ENCODE peak calls at places on chromosomes 6 and 20, in seven cellular contexts. One of them, this sample, is unnamed.
A peak's percentile ranks its signal among the peaks of the same experiment; 100 is the strongest.

GRCh38 chr6:56343295-56343694 is 95.9 kb upstream of the COL21A1 start:
- DNase-seq in stimulated activated CD4-positive, alpha-beta T cell treated with anti-CD3 and anti-CD28 coated beads, Interleukin-1b, Interleukin-23, amount 100 ng/mL, for 4 hours: no peak
- DNase-seq in heart left ventricle: no peak
- DNase-seq in ACHN: no peak
- DNase-seq in stromal cell of bone marrow: no peak
- DNase-seq in cardiac muscle cell: no peak
- DNase-seq in CD8-positive, alpha-beta T cell: no peak
- DNase-seq in this sample: no peak

GRCh38 chr6:122014961-122015360 is 384.5 kb upstream of the HSF2 start:
- DNase-seq in stimulated activated CD4-positive, alpha-beta T cell treated with anti-CD3 and anti-CD28 coated beads, Interleukin-1b, Interleukin-23, amount 100 ng/mL, for 4 hours: no peak
- DNase-seq in heart left ventricle: no peak
- DNase-seq in ACHN: no peak
- DNase-seq in stromal cell of bone marrow: no peak
- DNase-seq in cardiac muscle cell: peak; percentile 57
- DNase-seq in CD8-positive, alpha-beta T cell: no peak
- DNase-seq in this sample: no peak

GRCh38 chr6:56637640-56638039 is 5.0 kb downstream of the DST start:
- DNase-seq in stimulated activated CD4-positive, alpha-beta T cell treated with anti-CD3 and anti-CD28 coated beads, Interleukin-1b, Interleukin-23, amount 100 ng/mL, for 4 hours: no peak
- DNase-seq in heart left ventricle: no peak
- DNase-seq in ACHN: peak; percentile 63
- DNase-seq in stromal cell of bone marrow: peak; percentile 54
- DNase-seq in cardiac muscle cell: peak; percentile 84
- DNase-seq in CD8-positive, alpha-beta T cell: no peak
- DNase-seq in this sample: peak; percentile 25

GRCh38 chr20:835220-836045 is 1.9 kb downstream of the FAM110A start:
- DNase-seq in stimulated activated CD4-positive, alpha-beta T cell treated with anti-CD3 and anti-CD28 coated beads, Interleukin-1b, Interleukin-23, amount 100 ng/mL, for 4 hours: peak; percentile 23
- DNase-seq in heart left ventricle: peak; percentile 89
- DNase-seq in ACHN: no peak
- DNase-seq in stromal cell of bone marrow: no peak
- DNase-seq in cardiac muscle cell: no peak
- DNase-seq in CD8-positive, alpha-beta T cell: no peak
- DNase-seq in this sample: no peak

GRCh38 chr6:11207199-11207968 is 25.1 kb downstream of the NEDD9 start:
- DNase-seq in stimulated activated CD4-positive, alpha-beta T cell treated with anti-CD3 and anti-CD28 coated beads, Interleukin-1b, Interleukin-23, amount 100 ng/mL, for 4 hours: no peak
- DNase-seq in heart left ventricle: peak; percentile 70
- DNase-seq in ACHN: peak; percentile 13
- DNase-seq in stromal cell of bone marrow: peak; percentile 81
- DNase-seq in cardiac muscle cell: peak; percentile 98
- DNase-seq in CD8-positive, alpha-beta T cell: no peak
- DNase-seq in this sample: no peak

GRCh38 chr6:27247133-27247836 is at the start of gene PRSS16:
- DNase-seq in stimulated activated CD4-positive, alpha-beta T cell treated with anti-CD3 and anti-CD28 coated beads, Interleukin-1b, Interleukin-23, amount 100 ng/mL, for 4 hours: no peak
- DNase-seq in heart left ventricle: no peak
- DNase-seq in ACHN: no peak
- DNase-seq in stromal cell of bone marrow: no peak
- DNase-seq in cardiac muscle cell: no peak
- DNase-seq in CD8-positive, alpha-beta T cell: no peak
- DNase-seq in this sample: no peak

GRCh38 chr20:48813930-48814546 is 13.8 kb downstream of the PREX1 start:
- DNase-seq in stimulated activated CD4-positive, alpha-beta T cell treated with anti-CD3 and anti-CD28 coated beads, Interleukin-1b, Interleukin-23, amount 100 ng/mL, for 4 hours: no peak
- DNase-seq in heart left ventricle: no peak
- DNase-seq in ACHN: no peak
- DNase-seq in stromal cell of bone marrow: no peak
- DNase-seq in cardiac muscle cell: no peak
- DNase-seq in CD8-positive, alpha-beta T cell: no peak
- DNase-seq in this sample: no peak

GRCh38 chr6:165001502-165002157 is 307.8 kb downstream of the C6orf118 start:
- DNase-seq in stimulated activated CD4-positive, alpha-beta T cell treated with anti-CD3 and anti-CD28 coated beads, Interleukin-1b, Interleukin-23, amount 100 ng/mL, for 4 hours: no peak
- DNase-seq in heart left ventricle: no peak
- DNase-seq in ACHN: no peak
- DNase-seq in stromal cell of bone marrow: no peak
- DNase-seq in cardiac muscle cell: no peak
- DNase-seq in CD8-positive, alpha-beta T cell: no peak
- DNase-seq in this sample: no peak

GRCh38 chr6:166743415-166743814 is 116.4 kb upstream of the RPS6KA2 start:
- DNase-seq in stimulated activated CD4-positive, alpha-beta T cell treated with anti-CD3 and anti-CD28 coated beads, Interleukin-1b, Interleukin-23, amount 100 ng/mL, for 4 hours: no peak
- DNase-seq in heart left ventricle: no peak
- DNase-seq in ACHN: no peak
- DNase-seq in stromal cell of bone marrow: no peak
- DNase-seq in cardiac muscle cell: no peak
- DNase-seq in CD8-positive, alpha-beta T cell: no peak
- DNase-seq in this sample: no peak

GRCh38 chr6:107110200-107110599 is 5.1 kb downstream of the BEND3 start:
- DNase-seq in stimulated activated CD4-positive, alpha-beta T cell treated with anti-CD3 and anti-CD28 coated beads, Interleukin-1b, Interleukin-23, amount 100 ng/mL, for 4 hours: no peak
- DNase-seq in heart left ventricle: no peak
- DNase-seq in ACHN: no peak
- DNase-seq in stromal cell of bone marrow: no peak
- DNase-seq in cardiac muscle cell: peak; percentile 71
- DNase-seq in CD8-positive, alpha-beta T cell: no peak
- DNase-seq in this sample: no peak

GRCh38 chr20:10079964-10080363 is 45.2 kb downstream of the ANKEF1 start:
- DNase-seq in stimulated activated CD4-positive, alpha-beta T cell treated with anti-CD3 and anti-CD28 coated beads, Interleukin-1b, Interleukin-23, amount 100 ng/mL, for 4 hours: no peak
- DNase-seq in heart left ventricle: no peak
- DNase-seq in ACHN: no peak
- DNase-seq in stromal cell of bone marrow: peak; percentile 70
- DNase-seq in cardiac muscle cell: peak; percentile 95
- DNase-seq in CD8-positive, alpha-beta T cell: no peak
- DNase-seq in this sample: no peak

GRCh38 chr20:56630086-56630493 is 984 bp downstream of the TFAP2C start:
- DNase-seq in stimulated activated CD4-positive, alpha-beta T cell treated with anti-CD3 and anti-CD28 coated beads, Interleukin-1b, Interleukin-23, amount 100 ng/mL, for 4 hours: no peak
- DNase-seq in heart left ventricle: no peak
- DNase-seq in ACHN: peak; percentile 81
- DNase-seq in stromal cell of bone marrow: no peak
- DNase-seq in cardiac muscle cell: peak; percentile 50
- DNase-seq in CD8-positive, alpha-beta T cell: no peak
- DNase-seq in this sample: peak; percentile 91

GRCh38 chr6:158769228-158769627 is 49.9 kb downstream of the EZR start:
- DNase-seq in stimulated activated CD4-positive, alpha-beta T cell treated with anti-CD3 and anti-CD28 coated beads, Interleukin-1b, Interleukin-23, amount 100 ng/mL, for 4 hours: no peak
- DNase-seq in heart left ventricle: peak; percentile 73
- DNase-seq in ACHN: no peak
- DNase-seq in stromal cell of bone marrow: no peak
- DNase-seq in cardiac muscle cell: no peak
- DNase-seq in CD8-positive, alpha-beta T cell: no peak
- DNase-seq in this sample: no peak

GRCh38 chr6:149130093-149130872 is 187.2 kb upstream of the TAB2 start:
- DNase-seq in stimulated activated CD4-positive, alpha-beta T cell treated with anti-CD3 and anti-CD28 coated beads, Interleukin-1b, Interleukin-23, amount 100 ng/mL, for 4 hours: no peak
- DNase-seq in heart left ventricle: no peak
- DNase-seq in ACHN: peak; percentile 0
- DNase-seq in stromal cell of bone marrow: no peak
- DNase-seq in cardiac muscle cell: no peak
- DNase-seq in CD8-positive, alpha-beta T cell: no peak
- DNase-seq in this sample: no peak

GRCh38 chr6:41511443-41512060 is 34.6 kb upstream of the FOXP4 start:
- DNase-seq in stimulated activated CD4-positive, alpha-beta T cell treated with anti-CD3 and anti-CD28 coated beads, Interleukin-1b, Interleukin-23, amount 100 ng/mL, for 4 hours: no peak
- DNase-seq in heart left ventricle: no peak
- DNase-seq in ACHN: no peak
- DNase-seq in stromal cell of bone marrow: no peak
- DNase-seq in cardiac muscle cell: no peak
- DNase-seq in CD8-positive, alpha-beta T cell: no peak
- DNase-seq in this sample: no peak

GRCh38 chr6:63441266-63441956 is 121.6 kb upstream of the LGSN start:
- DNase-seq in stimulated activated CD4-positive, alpha-beta T cell treated with anti-CD3 and anti-CD28 coated beads, Interleukin-1b, Interleukin-23, amount 100 ng/mL, for 4 hours: no peak
- DNase-seq in heart left ventricle: no peak
- DNase-seq in ACHN: no peak
- DNase-seq in stromal cell of bone marrow: no peak
- DNase-seq in cardiac muscle cell: no peak
- DNase-seq in CD8-positive, alpha-beta T cell: no peak
- DNase-seq in this sample: no peak